ENCODE peak calls at places on chromosome X, in five cellular contexts. Z is ovary, L is cardiac muscle cell, N is colonic mucosa, G is DND-41. T is an unnamed sample.

GRCh38 chrX:9148626-9149385 is 114.9 kb upstream of the FAM9B start:
- DNase-seq in G (no peak), N (no peak), Z (no peak), L (peak), T (no peak)

GRCh38 chrX:97898798-97899197 is 1015.1 kb downstream of the RPA4 start:
- DNase-seq in L (no peak), G (no peak), N (no peak), Z (no peak), T (no peak)

GRCh38 chrX:108122748-108123147 is 31.2 kb downstream of the ATG4A start:
- DNase-seq in Z (no peak), L (peak), N (no peak), G (no peak), T (no peak)

GRCh38 chrX:18617351-18617750 is 54.6 kb downstream of the RS1 start:
- DNase-seq in N (peak), L (peak), Z (no peak), G (no peak), T (no peak)

GRCh38 chrX:41561045-41561444 is 113.9 kb downstream of the NYX start:
- DNase-seq in Z (no peak), G (peak), N (no peak), L (peak), T (no peak)

GRCh38 chrX:72120798-72121197 is 10.9 kb downstream of the RTL5 start:
- DNase-seq in L (no peak), Z (no peak), G (no peak), N (no peak), T (no peak)

GRCh38 chrX:10379848-10380247 is 223.1 kb downstream of the CLCN4 start:
- DNase-seq in N (no peak), L (no peak), G (no peak), Z (no peak), T (no peak)

GRCh38 chrX:9311411-9312160 is 153.3 kb upstream of the TBL1X start:
- DNase-seq in N (no peak), L (no peak), G (no peak), Z (no peak), T (no peak)

GRCh38 chrX:2474280-2474962 is 26.4 kb downstream of the DHRSX start:
- DNase-seq in N (no peak), L (no peak), G (no peak), Z (no peak), T (no peak)

GRCh38 chrX:128458888-128459287 is 406.7 kb upstream of the ACTRT1 start:
- DNase-seq in Z (no peak), N (no peak), L (no peak), G (no peak), T (no peak)

GRCh38 chrX:108734426-108734825 is 1.9 kb downstream of the IRS4 start:
- DNase-seq in Z (peak), G (no peak), L (no peak), N (no peak), T (no peak)

GRCh38 chrX:40127052-40127451 is 29.3 kb upstream of the BCOR start:
- DNase-seq in L (no peak), G (peak), N (no peak), Z (no peak), T (peak)

GRCh38 chrX:139203681-139204575 is 326.6 kb upstream of the F9 start:
- DNase-seq in L (peak), G (no peak), N (no peak), Z (peak), T (peak)

GRCh38 chrX:486325-486724 is 99.6 kb upstream of the PPP2R3B start:
- DNase-seq in G (no peak), Z (no peak), N (no peak), L (no peak), T (no peak)

GRCh38 chrX:125295337-125295736 is 24.3 kb upstream of the TEX13C start:
- DNase-seq in L (no peak), N (no peak), G (no peak), Z (no peak), T (no peak)

GRCh38 chrX:154096140-154097002 is 1.1 kb downstream of the MECP2 start:
- DNase-seq in G (no peak), N (no peak), L (peak), Z (peak), T (peak)

GRCh38 chrX:39497717-39498265 is 600.0 kb downstream of the BCOR start:
- DNase-seq in L (no peak), G (no peak), Z (no peak), N (no peak), T (no peak)

GRCh38 chrX:118353081-118353850 is 7.4 kb downstream of the WDR44 start:
- DNase-seq in L (no peak), Z (no peak), N (no peak), G (no peak), T (no peak)

GRCh38 chrX:40099046-40099968 is 1.5 kb upstream of the BCOR start:
- DNase-seq in G (peak), L (no peak), Z (peak), N (peak), T (no peak)

GRCh38 chrX:135170877-135171519 is at the start of gene CT55:
- DNase-seq in N (no peak), L (no peak), Z (no peak), G (no peak), T (no peak)

GRCh38 chrX:9352683-9353430 is 112.0 kb upstream of the TBL1X start:
- DNase-seq in G (peak), N (peak), Z (no peak), L (peak), T (peak)

DNA sequence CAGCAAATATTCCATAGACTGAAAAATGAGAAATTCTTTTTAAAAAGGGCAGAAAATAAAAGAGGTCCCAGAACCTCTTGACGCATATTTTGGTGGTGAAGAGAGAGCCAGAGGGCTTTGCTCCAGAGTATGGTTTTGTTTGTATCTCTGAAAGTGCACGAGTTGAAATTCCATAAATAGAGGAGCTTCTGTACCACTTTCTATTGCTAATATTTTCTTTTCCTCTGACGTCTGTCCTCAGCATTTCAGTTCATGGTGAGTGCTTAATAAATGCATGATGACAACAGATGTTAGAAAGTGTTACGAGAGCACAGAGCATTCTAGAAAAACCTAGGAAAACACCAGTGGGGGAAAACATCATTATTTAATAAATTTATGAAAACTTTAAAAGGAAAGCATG is 145.6 kb downstream of the AMELX start:
- DNase-seq in L (peak), G (no peak), N (no peak), Z (no peak), T (no peak)
- H3K27ac ChIP-seq in L (no peak), G (no peak), N (no peak), Z (peak), T (no peak)

GRCh38 chrX:133676344-133677122 is 261.2 kb upstream of the GPC4 start:
- DNase-seq in Z (no peak), L (no peak), N (peak), G (no peak), T (no peak)
- H3K27ac ChIP-seq in Z (no peak), L (no peak), N (peak), G (peak), T (no peak)

GRCh38 chrX:48899078-48899410 is 1.3 kb downstream of the PQBP1 start:
- DNase-seq in L (no peak), N (no peak), G (no peak), Z (no peak), T (no peak)
- H3K27ac ChIP-seq in L (peak), N (no peak), G (no peak), Z (no peak), T (no peak)

GRCh38 chrX:105694839-105695238 is 127.5 kb upstream of the NRK start:
- DNase-seq in N (no peak), G (no peak), Z (no peak), L (no peak), T (no peak)

GRCh38 chrX:105698386-105698785 is 124.0 kb upstream of the NRK start:
- DNase-seq in L (no peak), N (no peak), G (no peak), Z (no peak), T (no peak)

GRCh38 chrX:105695451-105695850 is 126.9 kb upstream of the NRK start:
- DNase-seq in L (peak), G (no peak), Z (no peak), N (no peak), T (no peak)

GRCh38 chrX:105700316-105700715 is 122.0 kb upstream of the NRK start:
- DNase-seq in L (no peak), Z (no peak), G (no peak), N (no peak), T (no peak)

GRCh38 chrX:105696870-105697269 is 125.5 kb upstream of the NRK start:
- DNase-seq in N (no peak), G (no peak), L (no peak), Z (no peak), T (no peak)
- H3K27ac ChIP-seq in N (no peak), G (no peak), L (no peak), Z (no peak), T (no peak)

GRCh38 chrX:103704863-103705262 is 5.8 kb upstream of the TMEM31 start:
- DNase-seq in G (no peak), Z (no peak), N (no peak), L (no peak), T (peak)

GRCh38 chrX:103710609-103711008 is at the start of gene TMEM31:
- DNase-seq in Z (no peak), N (no peak), L (no peak), G (no peak), T (no peak)
- H3K27ac ChIP-seq in Z (no peak), N (no peak), L (no peak), G (no peak), T (peak)

GRCh38 chrX:109841257-109841656 is 108.2 kb upstream of the ACSL4 start:
- DNase-seq in Z (no peak), L (no peak), G (no peak), N (no peak), T (no peak)
- H3K27ac ChIP-seq in Z (no peak), L (no peak), G (no peak), N (no peak), T (no peak)